ENCODE peak calls at places on chromosomes 7 and 10, in four cellular contexts. L, F, C and Z are unnamed samples.

GRCh38 chr7:155380986-155381851 is 76.7 kb upstream of the EN2 start:
- DNase-seq in L (no peak), F (no peak), C (no peak), Z (no peak)

GRCh38 chr7:2104107-2104710 is 128.5 kb downstream of the MAD1L1 start:
- DNase-seq in L (peak; percentile 93), F (peak; percentile 92), C (no peak), Z (peak; percentile 91)

GRCh38 chr10:34854147-34854601 is 39.1 kb upstream of the PARD3 start:
- DNase-seq in L (no peak), F (peak; percentile 29), C (peak; percentile 41), Z (no peak)

GRCh38 chr7:132226046-132226590 is 350.2 kb downstream of the PLXNA4 start:
- DNase-seq in L (peak; percentile 39), F (no peak), C (no peak), Z (no peak)

GRCh38 chr7:101816499-101817030 is 861 bp upstream of the CUX1 start:
- DNase-seq in L (peak; percentile 79), F (no peak), C (no peak), Z (peak; percentile 33)

GRCh38 chr7:22865607-22865970 is 42.9 kb upstream of the TOMM7 start:
- DNase-seq in L (no peak), F (no peak), C (no peak), Z (no peak)

GRCh38 chr7:43757073-43757720 is 1.3 kb upstream of the BLVRA start:
- DNase-seq in L (no peak), F (no peak), C (no peak), Z (no peak)

GRCh38 chr7:135745702-135746312 is 2.8 kb downstream of the FAM180A start:
- DNase-seq in L (no peak), F (peak; percentile 70), C (peak; percentile 96), Z (peak; percentile 90)

GRCh38 chr7:75611557-75612178 is 119.5 kb downstream of the SPDYE5 start:
- DNase-seq in L (peak; percentile 89), F (peak; percentile 43), C (peak; percentile 42), Z (peak; percentile 85)

GRCh38 chr10:131943021-131943814 is 38.5 kb downstream of the BNIP3 start:
- DNase-seq in L (peak; percentile 51), F (no peak), C (no peak), Z (no peak)

GRCh38 chr10:60494774-60495173 is 105.1 kb upstream of the ANK3 start:
- DNase-seq in L (no peak), F (no peak), C (no peak), Z (no peak)

GRCh38 chr10:3978174-3978573 is 193.2 kb upstream of the KLF6 start:
- DNase-seq in L (no peak), F (no peak), C (no peak), Z (no peak)

GRCh38 chr10:92123031-92123450 is 167.8 kb downstream of the CPEB3 start:
- DNase-seq in L (no peak), F (no peak), C (peak; percentile 94), Z (peak; percentile 24)

GRCh38 chr7:25964483-25964961 is 187.5 kb upstream of the NFE2L3 start:
- DNase-seq in L (no peak), F (no peak), C (no peak), Z (no peak)

GRCh38 chr7:2495402-2496309 is 19.5 kb upstream of the GRIFIN start:
- DNase-seq in L (no peak), F (no peak), C (no peak), Z (no peak)

GRCh38 chr10:47378606-47379444 is 5.3 kb downstream of the ZNF488 start:
- DNase-seq in L (no peak), F (no peak), C (no peak), Z (no peak)

GRCh38 chr10:110016037-110016436 is 8.3 kb downstream of the ADD3 start:
- DNase-seq in L (no peak), F (no peak), C (no peak), Z (no peak)

GRCh38 chr10:112783653-112784426 is 166.2 kb upstream of the TCF7L2 start:
- DNase-seq in L (no peak), F (no peak), C (no peak), Z (no peak)

GRCh38 chr7:91347288-91347687 is 83.1 kb downstream of the FZD1 start:
- DNase-seq in L (no peak), F (no peak), C (no peak), Z (peak; percentile 30)

GRCh38 chr10:82558208-82558607 is 683.2 kb downstream of the NRG3 start:
- DNase-seq in L (no peak), F (no peak), C (no peak), Z (no peak)

GRCh38 chr7:98993024-98993897 is 114.9 kb downstream of the TRRAP start:
- DNase-seq in L (peak; percentile 57), F (no peak), C (no peak), Z (peak; percentile 27)

GRCh38 chr10:131858583-131859340 is 42.0 kb upstream of the PPP2R2D start:
- DNase-seq in L (peak; percentile 58), F (no peak), C (no peak), Z (peak; percentile 54)

GRCh38 chr7:94444808-94445207 is 50.1 kb downstream of the COL1A2 start:
- DNase-seq in L (no peak), F (no peak), C (no peak), Z (no peak)

GRCh38 chr10:73810735-73811465 is 498 bp downstream of the NDST2 start:
- DNase-seq in L (peak; percentile 83), F (no peak), C (no peak), Z (no peak)

GRCh38 chr10:27372095-27372494 is 131.5 kb upstream of the ACBD5 start:
- DNase-seq in L (no peak), F (no peak), C (no peak), Z (no peak)

GRCh38 chr7:136868496-136869005 is at the start of gene CHRM2:
- DNase-seq in L (no peak), F (no peak), C (no peak), Z (no peak)

GRCh38 chr7:31687024-31687423 is at the start of gene PPP1R17:
- DNase-seq in L (no peak), F (no peak), C (no peak), Z (no peak)

GRCh38 chr10:7833210-7833609 is 14.9 kb downstream of the TAF3 start:
- DNase-seq in L (no peak), F (no peak), C (no peak), Z (no peak)

GRCh38 chr10:76218045-76218444 is 786.6 kb downstream of the LRMDA start:
- DNase-seq in L (no peak), F (no peak), C (no peak), Z (no peak)

GRCh38 chr10:60426425-60426824 is 36.8 kb upstream of the ANK3 start:
- DNase-seq in L (no peak), F (no peak), C (peak; percentile 81), Z (no peak)

GRCh38 chr7:73700581-73701134 is 17.3 kb downstream of the BUD23 start:
- DNase-seq in L (no peak), F (no peak), C (peak; percentile 31), Z (no peak)

GRCh38 chr7:138961159-138961558 is 20.0 kb downstream of the KIAA1549 start:
- DNase-seq in L (no peak), F (peak; percentile 32), C (no peak), Z (no peak)

GRCh38 chr10:23001901-23002516 is 74.2 kb downstream of the ARMC3 start:
- DNase-seq in L (no peak), F (no peak), C (no peak), Z (no peak)

GRCh38 chr10:102229810-102230263 is 3.7 kb downstream of the ELOVL3 start:
- DNase-seq in L (peak; percentile 92), F (peak; percentile 75), C (peak; percentile 68), Z (peak; percentile 87)
- H3K4me3 ChIP-seq in L (peak overlapping the region; percentile 50), F (peak overlapping the region; percentile 49), C (peak overlapping the region; percentile 57), Z (peak overlapping the region; percentile 48)

GRCh38 chr10:124625831-124626238 is 118.3 kb downstream of the FAM53B start:
- DNase-seq in L (no peak), F (no peak), C (no peak), Z (no peak)

GRCh38 chr10:124624006-124624405 is 120.2 kb downstream of the FAM53B start:
- DNase-seq in L (no peak), F (no peak), C (no peak), Z (no peak)

GRCh38 chr10:124622866-124623536 is 121.2 kb downstream of the FAM53B start:
- DNase-seq in L (no peak), F (no peak), C (no peak), Z (no peak)

GRCh38 chr10:124624875-124625274 is 119.3 kb downstream of the FAM53B start:
- DNase-seq in L (no peak), F (no peak), C (no peak), Z (no peak)

GRCh38 chr10:124624456-124624855 is 119.7 kb downstream of the FAM53B start:
- DNase-seq in L (no peak), F (no peak), C (no peak), Z (no peak)
- H3K4me1 ChIP-seq in L (peaks cover 35% of the 10 kb centered on the region), F (peaks cover 79% of the 10 kb centered on the region), C (peaks cover 29% of the 10 kb centered on the region), Z (no peaks in the 10 kb centered on the region)

GRCh38 chr10:15857001-15857608 is 3.2 kb downstream of the MINDY3 start:
- DNase-seq in L (no peak), F (no peak), C (no peak), Z (no peak)
- H3K4me3 ChIP-seq in L (no peak overlapping the region), F (no peak overlapping the region), C (no peak overlapping the region), Z (no peak overlapping the region)

GRCh38 chr10:33302188-33302829 is 32.2 kb downstream of the NRP1 start:
- DNase-seq in L (no peak), F (no peak), C (no peak), Z (no peak)

GRCh38 chr10:33295851-33296250 is 38.6 kb downstream of the NRP1 start:
- DNase-seq in L (no peak), F (no peak), C (no peak), Z (no peak)

GRCh38 chr10:33298110-33298509 is 36.4 kb downstream of the NRP1 start:
- DNase-seq in L (no peak), F (no peak), C (no peak), Z (no peak)

GRCh38 chr10:33301097-33301789 is 33.2 kb downstream of the NRP1 start:
- DNase-seq in L (no peak), F (no peak), C (no peak), Z (no peak)

DNA sequence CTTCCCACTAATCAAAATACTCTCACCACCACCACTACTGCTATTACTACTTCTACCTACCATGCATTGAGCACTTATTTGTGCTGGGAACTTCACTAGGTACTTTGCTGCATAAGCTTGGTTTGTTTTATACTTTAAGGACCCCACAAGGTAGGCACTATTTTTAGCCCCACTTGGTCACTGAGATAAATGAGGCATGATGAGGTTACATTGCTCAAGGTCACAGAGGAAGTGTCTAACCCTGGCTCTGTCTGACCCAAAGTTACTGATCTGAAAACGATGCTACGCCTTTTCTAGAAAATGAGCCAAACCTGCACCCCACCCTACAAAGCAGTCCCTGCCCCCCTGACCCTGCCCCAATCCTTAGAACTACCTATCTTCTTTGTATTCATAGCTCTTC is 35.6 kb downstream of the NRP1 start:
- DNase-seq in L (no peak), F (no peak), C (no peak), Z (no peak)
- H3K4me1 ChIP-seq in L (peaks cover 23% of the 10 kb centered on the region), F (no peaks in the 10 kb centered on the region), C (peaks cover 11% of the 10 kb centered on the region), Z (peaks cover 58% of the 10 kb centered on the region)